ENCODE peak calls at places on chromosomes 12 and 14, in eight cellular contexts. One of them, this sample, is unnamed. For H3K9me3, the result is how much of the 10 kb centered on the place peaks cover.

GRCh38 chr14:99129998-99130397 is 142.0 kb downstream of the BCL11B start:
- DNase-seq in BE2C: no peak
- DNase-seq in hepatocyte: no peak
- DNase-seq in psoas muscle: no peak
- DNase-seq in SK-N-SH: no peak
- DNase-seq in sigmoid colon: peak
- DNase-seq in thoracic aorta: no peak
- DNase-seq in aorta: peak
- DNase-seq in this sample: no peak

GRCh38 chr12:119666900-119667576 is 895 bp upstream of the PRKAB1 start:
- DNase-seq in psoas muscle: no peak
- DNase-seq in BE2C: no peak
- DNase-seq in SK-N-SH: no peak
- DNase-seq in aorta: no peak
- DNase-seq in thoracic aorta: no peak
- DNase-seq in sigmoid colon: no peak
- DNase-seq in hepatocyte: no peak
- DNase-seq in this sample: no peak

GRCh38 chr12:117188961-117189724 is 1.1 kb downstream of the FBXO21 start:
- DNase-seq in thoracic aorta: no peak
- DNase-seq in BE2C: no peak
- DNase-seq in hepatocyte: peak
- DNase-seq in SK-N-SH: no peak
- DNase-seq in sigmoid colon: no peak
- DNase-seq in aorta: no peak
- DNase-seq in psoas muscle: no peak
- DNase-seq in this sample: no peak

GRCh38 chr14:68521952-68522509 is 270.8 kb downstream of the ZFP36L1 start:
- DNase-seq in aorta: no peak
- DNase-seq in sigmoid colon: no peak
- DNase-seq in psoas muscle: no peak
- DNase-seq in thoracic aorta: no peak
- DNase-seq in SK-N-SH: no peak
- DNase-seq in BE2C: no peak
- DNase-seq in hepatocyte: no peak
- DNase-seq in this sample: no peak

GRCh38 chr12:52268212-52268611 is 6.2 kb upstream of the KRT86 start:
- DNase-seq in BE2C: no peak
- DNase-seq in aorta: no peak
- DNase-seq in hepatocyte: no peak
- DNase-seq in psoas muscle: no peak
- DNase-seq in thoracic aorta: no peak
- DNase-seq in SK-N-SH: no peak
- DNase-seq in sigmoid colon: peak
- DNase-seq in this sample: no peak

GRCh38 chr14:75205586-75205985 is 29.2 kb upstream of the TMED10 start:
- DNase-seq in SK-N-SH: no peak
- DNase-seq in sigmoid colon: no peak
- DNase-seq in aorta: no peak
- DNase-seq in hepatocyte: no peak
- DNase-seq in thoracic aorta: no peak
- DNase-seq in psoas muscle: no peak
- DNase-seq in BE2C: no peak
- DNase-seq in this sample: no peak

GRCh38 chr14:81400202-81400678 is at the start of gene STON2:
- DNase-seq in thoracic aorta: no peak
- DNase-seq in SK-N-SH: no peak
- DNase-seq in psoas muscle: peak
- DNase-seq in BE2C: peak
- DNase-seq in sigmoid colon: no peak
- DNase-seq in hepatocyte: no peak
- DNase-seq in aorta: no peak
- DNase-seq in this sample: no peak

GRCh38 chr14:21891921-21892320 is 218.3 kb upstream of the OR4E1 start:
- DNase-seq in BE2C: no peak
- DNase-seq in aorta: no peak
- DNase-seq in SK-N-SH: no peak
- DNase-seq in sigmoid colon: no peak
- DNase-seq in thoracic aorta: no peak
- DNase-seq in hepatocyte: no peak
- DNase-seq in psoas muscle: no peak
- DNase-seq in this sample: no peak

GRCh38 chr12:14327717-14328116 is 37.8 kb upstream of the ATF7IP start:
- DNase-seq in sigmoid colon: no peak
- DNase-seq in hepatocyte: no peak
- DNase-seq in SK-N-SH: no peak
- DNase-seq in aorta: no peak
- DNase-seq in psoas muscle: no peak
- DNase-seq in thoracic aorta: no peak
- DNase-seq in BE2C: no peak
- DNase-seq in this sample: no peak

GRCh38 chr14:34059037-34059924 is 108.4 kb upstream of the EGLN3 start:
- DNase-seq in sigmoid colon: no peak
- DNase-seq in psoas muscle: no peak
- DNase-seq in aorta: no peak
- DNase-seq in thoracic aorta: no peak
- DNase-seq in hepatocyte: no peak
- DNase-seq in BE2C: no peak
- DNase-seq in SK-N-SH: no peak
- DNase-seq in this sample: no peak

GRCh38 chr14:56400426-56400825 is 179.2 kb upstream of the TMEM260 start:
- DNase-seq in hepatocyte: no peak
- DNase-seq in SK-N-SH: no peak
- DNase-seq in sigmoid colon: no peak
- DNase-seq in thoracic aorta: no peak
- DNase-seq in BE2C: no peak
- DNase-seq in psoas muscle: no peak
- DNase-seq in aorta: no peak
- DNase-seq in this sample: no peak

GRCh38 chr12:108307006-108307405 is 32.1 kb downstream of the CMKLR1 start:
- DNase-seq in aorta: no peak
- DNase-seq in thoracic aorta: no peak
- DNase-seq in hepatocyte: no peak
- DNase-seq in BE2C: no peak
- DNase-seq in SK-N-SH: no peak
- DNase-seq in sigmoid colon: no peak
- DNase-seq in psoas muscle: no peak
- DNase-seq in this sample: no peak

GRCh38 chr14:85415015-85415712 is 114.8 kb upstream of the FLRT2 start:
- DNase-seq in aorta: no peak
- DNase-seq in sigmoid colon: peak
- DNase-seq in hepatocyte: peak
- DNase-seq in psoas muscle: no peak
- DNase-seq in SK-N-SH: no peak
- DNase-seq in thoracic aorta: no peak
- DNase-seq in BE2C: no peak
- DNase-seq in this sample: no peak

GRCh38 chr12:47725893-47726292 is 603 bp upstream of the ENDOU start:
- DNase-seq in thoracic aorta: no peak
- DNase-seq in sigmoid colon: peak
- DNase-seq in aorta: no peak
- DNase-seq in psoas muscle: no peak
- DNase-seq in hepatocyte: peak
- DNase-seq in SK-N-SH: no peak
- DNase-seq in BE2C: no peak
- DNase-seq in this sample: no peak

GRCh38 chr14:100586520-100587247 is 533 bp downstream of the BEGAIN start:
- DNase-seq in aorta: peak
- DNase-seq in thoracic aorta: no peak
- DNase-seq in hepatocyte: peak
- DNase-seq in BE2C: peak
- DNase-seq in SK-N-SH: peak
- DNase-seq in sigmoid colon: peak
- DNase-seq in psoas muscle: peak
- DNase-seq in this sample: peak

GRCh38 chr12:95574799-95575452 is 23.6 kb upstream of the USP44 start:
- DNase-seq in sigmoid colon: no peak
- DNase-seq in aorta: no peak
- DNase-seq in psoas muscle: no peak
- DNase-seq in thoracic aorta: no peak
- DNase-seq in BE2C: no peak
- DNase-seq in SK-N-SH: peak
- DNase-seq in hepatocyte: peak
- DNase-seq in this sample: no peak

GRCh38 chr14:87468531-87468930 is 524.5 kb downstream of the GALC start:
- DNase-seq in SK-N-SH: no peak
- DNase-seq in psoas muscle: no peak
- DNase-seq in BE2C: no peak
- DNase-seq in thoracic aorta: no peak
- DNase-seq in hepatocyte: no peak
- DNase-seq in sigmoid colon: no peak
- DNase-seq in aorta: no peak
- DNase-seq in this sample: no peak

GRCh38 chr12:115640929-115641328 is 636.6 kb downstream of the MED13L start:
- DNase-seq in psoas muscle: no peak
- DNase-seq in BE2C: no peak
- DNase-seq in aorta: no peak
- DNase-seq in thoracic aorta: no peak
- DNase-seq in hepatocyte: no peak
- DNase-seq in SK-N-SH: no peak
- DNase-seq in sigmoid colon: no peak
- DNase-seq in this sample: no peak

DNA sequence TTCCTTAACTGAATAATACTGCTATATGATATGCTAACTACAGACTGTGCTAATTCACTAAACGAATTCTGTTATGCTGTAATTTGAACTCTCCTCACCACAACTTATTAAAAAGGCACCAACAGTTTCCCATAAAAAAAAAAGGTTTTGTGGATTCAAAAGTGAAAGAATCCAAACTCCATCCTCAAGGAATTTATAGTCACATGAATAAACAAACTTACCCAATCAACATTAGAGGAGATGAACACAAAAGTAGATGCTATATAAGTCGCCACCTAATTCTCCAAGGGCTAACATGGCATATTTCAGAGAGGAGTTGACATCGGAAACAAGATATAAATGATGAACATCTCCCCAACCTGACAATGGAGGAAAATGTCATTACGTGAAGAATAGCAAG is 265.4 kb upstream of the PRKD1 start:
- DNase-seq in psoas muscle: no peak
- DNase-seq in thoracic aorta: no peak
- DNase-seq in hepatocyte: no peak
- DNase-seq in BE2C: no peak
- DNase-seq in sigmoid colon: no peak
- DNase-seq in aorta: no peak
- DNase-seq in SK-N-SH: no peak
- DNase-seq in this sample: no peak
- H3K9me3 ChIP-seq in psoas muscle: under half
- H3K9me3 ChIP-seq in thoracic aorta: under half
- H3K9me3 ChIP-seq in hepatocyte: under half
- H3K9me3 ChIP-seq in BE2C: under half
- H3K9me3 ChIP-seq in sigmoid colon: under half
- H3K9me3 ChIP-seq in aorta: under half
- H3K9me3 ChIP-seq in SK-N-SH: under half
- H3K9me3 ChIP-seq in this sample: under half

GRCh38 chr14:36655571-36655962 is 6.1 kb upstream of the PAX9 start:
- DNase-seq in hepatocyte: no peak
- DNase-seq in thoracic aorta: no peak
- DNase-seq in aorta: no peak
- DNase-seq in BE2C: no peak
- DNase-seq in SK-N-SH: no peak
- DNase-seq in sigmoid colon: no peak
- DNase-seq in psoas muscle: no peak
- DNase-seq in this sample: no peak

GRCh38 chr14:36652542-36653201 is 9.0 kb upstream of the PAX9 start:
- DNase-seq in psoas muscle: no peak
- DNase-seq in SK-N-SH: no peak
- DNase-seq in sigmoid colon: no peak
- DNase-seq in aorta: no peak
- DNase-seq in thoracic aorta: no peak
- DNase-seq in hepatocyte: no peak
- DNase-seq in BE2C: no peak
- DNase-seq in this sample: no peak

GRCh38 chr14:36653412-36653811 is 8.2 kb upstream of the PAX9 start:
- DNase-seq in SK-N-SH: no peak
- DNase-seq in thoracic aorta: no peak
- DNase-seq in aorta: no peak
- DNase-seq in sigmoid colon: no peak
- DNase-seq in hepatocyte: no peak
- DNase-seq in psoas muscle: no peak
- DNase-seq in BE2C: no peak
- DNase-seq in this sample: no peak

GRCh38 chr14:36655054-36655381 is 6.6 kb upstream of the PAX9 start:
- DNase-seq in BE2C: no peak
- DNase-seq in psoas muscle: no peak
- DNase-seq in thoracic aorta: no peak
- DNase-seq in SK-N-SH: no peak
- DNase-seq in hepatocyte: no peak
- DNase-seq in sigmoid colon: no peak
- DNase-seq in aorta: no peak
- DNase-seq in this sample: no peak

GRCh38 chr14:36654185-36655053 is 7.2 kb upstream of the PAX9 start:
- DNase-seq in hepatocyte: no peak
- DNase-seq in BE2C: no peak
- DNase-seq in sigmoid colon: no peak
- DNase-seq in aorta: no peak
- DNase-seq in psoas muscle: no peak
- DNase-seq in SK-N-SH: no peak
- DNase-seq in thoracic aorta: no peak
- DNase-seq in this sample: no peak
- H3K9me3 ChIP-seq in hepatocyte: under half
- H3K9me3 ChIP-seq in BE2C: under half
- H3K9me3 ChIP-seq in sigmoid colon: under half
- H3K9me3 ChIP-seq in aorta: under half
- H3K9me3 ChIP-seq in psoas muscle: under half
- H3K9me3 ChIP-seq in SK-N-SH: under half
- H3K9me3 ChIP-seq in thoracic aorta: under half
- H3K9me3 ChIP-seq in this sample: under half

DNA sequence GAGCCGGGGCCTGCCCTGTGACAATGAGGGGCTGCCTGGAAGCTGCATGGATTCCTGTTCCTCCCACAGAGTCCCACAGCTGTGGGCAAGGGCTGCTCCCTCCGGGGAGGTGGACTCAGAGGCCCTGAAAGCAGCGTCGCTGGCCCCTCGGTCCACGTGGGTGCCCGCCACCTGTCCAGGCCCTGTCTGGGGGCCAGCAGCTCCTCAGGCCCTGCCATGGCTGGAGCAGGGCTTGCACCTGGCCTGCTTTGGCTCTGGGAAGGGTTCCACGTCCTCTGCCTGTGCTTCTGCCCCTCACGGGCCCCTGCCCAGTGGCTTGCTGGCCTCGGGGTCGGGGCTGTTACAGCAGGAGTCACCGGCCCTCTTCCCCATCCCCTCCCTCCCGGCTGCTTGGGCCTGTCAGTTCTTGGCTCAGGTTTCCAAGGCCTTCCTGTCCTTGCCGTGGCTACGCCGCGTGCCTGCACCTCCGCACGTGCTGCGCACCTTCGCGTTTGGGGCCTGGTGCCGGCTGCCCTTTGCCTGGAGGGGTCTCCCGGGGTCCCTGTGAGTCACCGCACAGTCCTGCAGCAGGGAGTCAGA is 5.8 kb downstream of the FBRSL1 start:
- DNase-seq in BE2C: no peak
- DNase-seq in SK-N-SH: no peak
- DNase-seq in thoracic aorta: no peak
- DNase-seq in aorta: no peak
- DNase-seq in hepatocyte: no peak
- DNase-seq in sigmoid colon: no peak
- DNase-seq in psoas muscle: no peak
- DNase-seq in this sample: no peak
- H3K9me3 ChIP-seq in BE2C: under half
- H3K9me3 ChIP-seq in SK-N-SH: under half
- H3K9me3 ChIP-seq in thoracic aorta: under half
- H3K9me3 ChIP-seq in aorta: under half
- H3K9me3 ChIP-seq in hepatocyte: under half
- H3K9me3 ChIP-seq in sigmoid colon: under half
- H3K9me3 ChIP-seq in psoas muscle: under half
- H3K9me3 ChIP-seq in this sample: under half

GRCh38 chr12:34606749-34607519 is 584.6 kb downstream of the ALG10 start:
- DNase-seq in SK-N-SH: peak
- DNase-seq in BE2C: no peak
- DNase-seq in hepatocyte: no peak
- DNase-seq in thoracic aorta: no peak
- DNase-seq in sigmoid colon: no peak
- DNase-seq in aorta: peak
- DNase-seq in psoas muscle: no peak
- DNase-seq in this sample: no peak
- H3K9me3 ChIP-seq in SK-N-SH: under half
- H3K9me3 ChIP-seq in BE2C: under half
- H3K9me3 ChIP-seq in hepatocyte: under half
- H3K9me3 ChIP-seq in thoracic aorta: under half
- H3K9me3 ChIP-seq in sigmoid colon: under half
- H3K9me3 ChIP-seq in aorta: under half
- H3K9me3 ChIP-seq in psoas muscle: under half
- H3K9me3 ChIP-seq in this sample: under half